ENCODE peak calls at places on chromosomes 12 and 14, in nine cellular contexts. M is breast epithelium, Y is A549, V is right lobe of liver, D is endothelial cell of umbilical vein, J is H1, B is ovary, P is prostate gland, A is gastrocnemius medialis. L is an unnamed sample.

GRCh38 chr14:104633276-104633861 is 28.8 kb upstream of the TMEM179 start:
- DNase-seq in M (no peak), Y (no peak), V (no peak), D (no peak), J (no peak), B (no peak), P (no peak), A (no peak), L (no peak)

GRCh38 chr14:77409131-77409533 is 14.2 kb downstream of the NOXRED1 start:
- DNase-seq in M (no peak), Y (peak; percentile 64), V (no peak), D (no peak), J (peak; percentile 50), B (no peak), P (no peak), A (no peak), L (no peak)

GRCh38 chr12:114221136-114221838 is 184.7 kb downstream of the TBX5 start:
- DNase-seq in M (no peak), Y (no peak), V (no peak), D (no peak), J (no peak), B (no peak), P (no peak), A (no peak), L (no peak)

GRCh38 chr14:98766818-98767217 is 505.2 kb downstream of the BCL11B start:
- DNase-seq in M (no peak), Y (no peak), V (no peak), D (no peak), J (no peak), B (no peak), P (no peak), A (no peak), L (no peak)

GRCh38 chr12:14394317-14395058 is 29.0 kb downstream of the ATF7IP start:
- DNase-seq in M (no peak), Y (peak; percentile 83), V (no peak), D (peak; percentile 63), J (no peak), B (no peak), P (peak; percentile 28), A (no peak), L (no peak)

GRCh38 chr14:52391866-52392600 is 77.9 kb downstream of the PTGER2 start:
- DNase-seq in M (no peak), Y (no peak), V (no peak), D (peak; percentile 6), J (no peak), B (no peak), P (no peak), A (no peak), L (no peak)

GRCh38 chr14:31902002-31902401 is 175.1 kb upstream of the ARHGAP5 start:
- DNase-seq in M (no peak), Y (no peak), V (no peak), D (no peak), J (no peak), B (no peak), P (no peak), A (no peak), L (no peak)

GRCh38 chr14:55301722-55302121 is 30.5 kb downstream of the FBXO34 start:
- DNase-seq in M (no peak), Y (peak; percentile 12), V (no peak), D (peak; percentile 12), J (no peak), B (no peak), P (peak; percentile 42), A (peak; percentile 74), L (no peak)

GRCh38 chr14:34072401-34072800 is 121.5 kb upstream of the EGLN3 start:
- DNase-seq in M (no peak), Y (no peak), V (no peak), D (no peak), J (no peak), B (no peak), P (no peak), A (no peak), L (no peak)

GRCh38 chr14:34078117-34078743 is 127.4 kb upstream of the EGLN3 start:
- DNase-seq in M (no peak), Y (peak; percentile 89), V (no peak), D (no peak), J (no peak), B (no peak), P (no peak), A (no peak), L (no peak)

GRCh38 chr14:34072921-34073320 is 122.0 kb upstream of the EGLN3 start:
- DNase-seq in M (no peak), Y (no peak), V (no peak), D (no peak), J (no peak), B (no peak), P (no peak), A (no peak), L (no peak)

GRCh38 chr14:34075095-34075744 is 124.3 kb upstream of the EGLN3 start:
- DNase-seq in M (no peak), Y (no peak), V (no peak), D (no peak), J (no peak), B (no peak), P (no peak), A (no peak), L (no peak)

DNA sequence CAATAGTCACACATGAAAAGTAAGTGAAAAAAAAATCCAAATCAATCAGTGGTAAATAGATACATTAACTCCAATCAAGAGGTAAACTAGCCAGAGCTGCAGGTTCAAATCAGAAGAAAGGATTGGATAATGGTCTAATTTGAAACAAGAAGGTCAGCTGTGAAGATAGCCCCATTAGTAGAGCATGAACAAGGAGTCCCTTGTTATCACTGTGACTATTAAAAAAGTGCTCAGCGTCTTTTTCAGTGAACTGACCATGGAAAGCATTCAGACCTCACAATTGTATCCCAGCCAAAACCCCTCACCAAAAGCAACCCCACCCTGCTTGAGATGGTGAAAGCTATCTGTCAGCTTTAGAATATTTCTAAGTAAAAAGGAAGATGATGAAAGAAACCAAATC is 125.0 kb upstream of the EGLN3 start:
- DNase-seq in M (no peak), Y (no peak), V (no peak), D (no peak), J (no peak), B (no peak), P (no peak), A (no peak), L (no peak)
- TF ChIP-seq CTCF in M (no peak), Y (no peak), V (no peak), D (no peak), J (no peak), B (no peak), P (no peak), A (no peak), L (no peak)

DNA sequence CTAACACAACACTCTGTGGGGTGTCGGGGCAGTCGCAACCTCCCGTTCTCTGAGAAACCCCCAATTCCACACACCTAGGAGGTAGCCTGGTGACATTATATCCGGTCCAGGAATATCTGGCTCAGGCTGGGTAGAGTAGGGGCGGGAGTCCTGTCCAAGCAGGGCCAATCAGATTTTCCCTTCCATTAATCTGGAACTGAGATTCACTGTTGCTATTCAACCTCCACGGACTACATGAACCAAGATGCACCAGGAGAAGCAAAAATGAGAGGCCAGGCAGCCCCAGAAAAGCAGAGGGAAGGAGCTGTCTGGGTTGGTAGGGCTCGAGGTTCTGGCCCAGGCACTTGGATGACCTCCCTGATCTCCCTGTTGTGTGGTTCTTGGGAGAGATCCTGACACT is 51.0 kb downstream of the NINJ2 start:
- DNase-seq in M (no peak), Y (no peak), V (no peak), D (no peak), J (no peak), B (no peak), P (no peak), A (no peak), L (no peak)
- H3K4me1 ChIP-seq in M (no peaks in the 10 kb centered on the region), Y (peaks cover 23% of the 10 kb centered on the region), V (peaks cover 34% of the 10 kb centered on the region), D (peaks cover 36% of the 10 kb centered on the region), J (no peaks in the 10 kb centered on the region), B (no peaks in the 10 kb centered on the region), P (no peaks in the 10 kb centered on the region), A (peaks cover 44% of the 10 kb centered on the region), L (no peaks in the 10 kb centered on the region)

GRCh38 chr12:108145011-108145410 is 15.9 kb downstream of the WSCD2 start:
- DNase-seq in M (no peak), Y (no peak), V (no peak), D (no peak), J (no peak), B (no peak), P (no peak), A (no peak), L (no peak)
- TF ChIP-seq POLR2A in M (no peak), Y (no peak), V (no peak), D (no peak), J (no peak), B (no peak), P (no peak), A (no peak), L (no peak)

GRCh38 chr14:61338457-61338856 is 17.1 kb downstream of the PRKCH start:
- DNase-seq in M (no peak), Y (no peak), V (no peak), D (peak; percentile 60), J (no peak), B (no peak), P (no peak), A (no peak), L (no peak)
- TF ChIP-seq CTCF in M (no peak), Y (no peak), V (no peak), D (peak; percentile 1), J (no peak), B (no peak), P (no peak), A (no peak), L (no peak)

GRCh38 chr12:131065279-131065678 is 111.6 kb downstream of the ADGRD1 start:
- DNase-seq in M (no peak), Y (no peak), V (no peak), D (no peak), J (no peak), B (no peak), P (no peak), A (no peak), L (peak; percentile 6)

GRCh38 chr12:131065801-131066200 is 112.1 kb downstream of the ADGRD1 start:
- DNase-seq in M (no peak), Y (no peak), V (no peak), D (no peak), J (no peak), B (no peak), P (no peak), A (no peak), L (peak; percentile 2)

GRCh38 chr12:131066886-131067490 is 113.3 kb downstream of the ADGRD1 start:
- DNase-seq in M (no peak), Y (no peak), V (no peak), D (no peak), J (no peak), B (peak; percentile 42), P (no peak), A (no peak), L (peak; percentile 40)

GRCh38 chr12:131066207-131066885 is 112.6 kb downstream of the ADGRD1 start:
- DNase-seq in M (no peak), Y (no peak), V (no peak), D (no peak), J (no peak), B (no peak), P (no peak), A (no peak), L (no peak)

GRCh38 chr12:131067993-131068942 is 114.6 kb downstream of the ADGRD1 start:
- DNase-seq in M (no peak), Y (no peak), V (no peak), D (no peak), J (no peak), B (no peak), P (no peak), A (no peak), L (no peak)
- H3K4me1 ChIP-seq in M (no peaks in the 10 kb centered on the region), Y (no peaks in the 10 kb centered on the region), V (no peaks in the 10 kb centered on the region), D (no peaks in the 10 kb centered on the region), J (no peaks in the 10 kb centered on the region), B (peaks cover 5% of the 10 kb centered on the region), P (no peaks in the 10 kb centered on the region), A (no peaks in the 10 kb centered on the region), L (no peaks in the 10 kb centered on the region)

L was measured in uterus.